ENCODE peak calls at places on chromosomes 5 and 9, in ten cellular contexts. J is LNCaP clone FGC; W is stimulated activated CD8-positive, alpha-beta memory T cell treated with anti-CD3 and anti-CD28 coated beads, Interleukin-15, amount 100 ng/mL, for 48 hours; Y is AG08396; G is Daoy; B is NCI-H1092; N is endothelial cell of umbilical vein; V is CD4-positive, alpha-beta T cell; X is occipital lobe; C is fibroblast of mammary gland. Z is an unnamed sample.

GRCh38 chr5:138370537-138370936 is 18.1 kb downstream of the KDM3B start:
- DNase-seq in J (no peak), W (no peak), Y (no peak), G (no peak), B (no peak), N (peak), V (no peak), X (no peak), C (peak), Z (no peak)

GRCh38 chr9:127570533-127571111 is 41.5 kb upstream of the STXBP1 start:
- DNase-seq in J (no peak), W (no peak), Y (no peak), G (peak), B (peak), N (no peak), V (no peak), X (no peak), C (no peak), Z (no peak)

GRCh38 chr5:14870347-14871083 is 1.1 kb downstream of the ANKH start:
- DNase-seq in J (no peak), W (no peak), Y (peak), G (peak), B (peak), N (peak), V (peak), X (peak), C (no peak), Z (peak)

GRCh38 chr5:132010645-132011560 is 555 bp downstream of the ACSL6 start:
- DNase-seq in J (no peak), W (no peak), Y (no peak), G (no peak), B (no peak), N (no peak), V (no peak), X (no peak), C (no peak), Z (no peak)

GRCh38 chr5:108700928-108701327 is 46.8 kb upstream of the FER start:
- DNase-seq in J (no peak), W (no peak), Y (no peak), G (no peak), B (no peak), N (no peak), V (no peak), X (peak), C (no peak), Z (no peak)

GRCh38 chr9:109161471-109161870 is 5.6 kb downstream of the FRRS1L start:
- DNase-seq in J (no peak), W (no peak), Y (no peak), G (no peak), B (no peak), N (no peak), V (no peak), X (no peak), C (no peak), Z (no peak)

GRCh38 chr9:110579763-110580255 is 268 bp upstream of the SVEP1 start:
- DNase-seq in J (no peak), W (no peak), Y (peak), G (peak), B (no peak), N (no peak), V (no peak), X (no peak), C (peak), Z (no peak)

GRCh38 chr5:57772512-57772911 is 289.9 kb upstream of the ACTBL2 start:
- DNase-seq in J (no peak), W (no peak), Y (no peak), G (no peak), B (no peak), N (no peak), V (no peak), X (no peak), C (no peak), Z (no peak)

GRCh38 chr5:164650427-164650826 is 1145.0 kb downstream of the MAT2B start:
- DNase-seq in J (no peak), W (no peak), Y (no peak), G (no peak), B (no peak), N (no peak), V (no peak), X (no peak), C (no peak), Z (no peak)

GRCh38 chr5:133240425-133241091 is 188.7 kb downstream of the HSPA4 start:
- DNase-seq in J (no peak), W (peak), Y (peak), G (peak), B (no peak), N (peak), V (no peak), X (peak), C (peak), Z (no peak)

GRCh38 chr5:77379558-77380061 is 112.5 kb downstream of the WDR41 start:
- DNase-seq in J (no peak), W (peak), Y (no peak), G (no peak), B (no peak), N (no peak), V (no peak), X (no peak), C (no peak), Z (no peak)

GRCh38 chr5:157458835-157459234 is 1.2 kb upstream of the NIPAL4 start:
- DNase-seq in J (no peak), W (no peak), Y (no peak), G (no peak), B (no peak), N (no peak), V (no peak), X (no peak), C (no peak), Z (no peak)

GRCh38 chr5:154972476-154973080 is 31.7 kb downstream of the MRPL22 start:
- DNase-seq in J (no peak), W (no peak), Y (peak), G (peak), B (no peak), N (peak), V (no peak), X (peak), C (peak), Z (peak)

GRCh38 chr5:108238461-108238860 is 143.4 kb downstream of the FBXL17 start:
- DNase-seq in J (no peak), W (no peak), Y (no peak), G (peak), B (no peak), N (no peak), V (no peak), X (no peak), C (no peak), Z (no peak)

GRCh38 chr5:174472956-174473355 is 251.4 kb upstream of the MSX2 start:
- DNase-seq in J (no peak), W (no peak), Y (no peak), G (no peak), B (no peak), N (no peak), V (no peak), X (no peak), C (no peak), Z (no peak)

GRCh38 chr5:178238313-178238635 is 5.7 kb upstream of the PHYKPL start:
- DNase-seq in J (no peak), W (no peak), Y (no peak), G (no peak), B (no peak), N (no peak), V (no peak), X (no peak), C (no peak), Z (no peak)

GRCh38 chr5:175363300-175363699 is 80.7 kb downstream of the DRD1 start:
- DNase-seq in J (no peak), W (no peak), Y (no peak), G (no peak), B (no peak), N (no peak), V (no peak), X (no peak), C (no peak), Z (no peak)

GRCh38 chr9:130408669-130409068 is 36.1 kb upstream of the ASS1 start:
- DNase-seq in J (no peak), W (no peak), Y (no peak), G (no peak), B (no peak), N (no peak), V (no peak), X (no peak), C (no peak), Z (no peak)

GRCh38 chr9:136785956-136786355 is 5.2 kb upstream of the TMEM141 start:
- DNase-seq in J (no peak), W (no peak), Y (no peak), G (no peak), B (no peak), N (no peak), V (no peak), X (no peak), C (no peak), Z (no peak)

GRCh38 chr9:99011161-99011709 is 67.5 kb downstream of the COL15A1 start:
- DNase-seq in J (no peak), W (no peak), Y (no peak), G (no peak), B (peak), N (no peak), V (no peak), X (no peak), C (peak), Z (no peak)

GRCh38 chr9:110777843-110778215 is 109.2 kb downstream of the MUSK start:
- DNase-seq in J (no peak), W (no peak), Y (no peak), G (no peak), B (no peak), N (no peak), V (no peak), X (no peak), C (no peak), Z (no peak)

GRCh38 chr5:96530901-96531300 is 97.9 kb upstream of the PCSK1 start:
- DNase-seq in J (no peak), W (no peak), Y (no peak), G (no peak), B (no peak), N (no peak), V (no peak), X (no peak), C (peak), Z (no peak)

GRCh38 chr5:18944771-18945170 is 1043.2 kb downstream of the CDH18 start:
- DNase-seq in J (no peak), W (no peak), Y (no peak), G (peak), B (no peak), N (no peak), V (no peak), X (no peak), C (no peak), Z (no peak)